ENCODE peak calls at places on chromosome 2, in four cellular contexts. One of them, this sample, is unnamed.

GRCh38 chr2:190105554-190105953 is 43.0 kb upstream of the MSTN start:
- DNase-seq in ELR: peak; percentile 47
- DNase-seq in stomach: no peak
- DNase-seq in T-helper 2 cell: no peak
- DNase-seq in this sample: no peak

GRCh38 chr2:115163572-115163971 is 721.1 kb downstream of the DPP10 start:
- DNase-seq in ELR: no peak
- DNase-seq in stomach: no peak
- DNase-seq in T-helper 2 cell: no peak
- DNase-seq in this sample: no peak

GRCh38 chr2:239769574-239770145 is 255.5 kb downstream of the NDUFA10 start:
- DNase-seq in ELR: no peak
- DNase-seq in stomach: no peak
- DNase-seq in T-helper 2 cell: no peak
- DNase-seq in this sample: no peak

GRCh38 chr2:230158468-230158867 is 61.3 kb downstream of the SP110 start:
- DNase-seq in ELR: no peak
- DNase-seq in stomach: no peak
- DNase-seq in T-helper 2 cell: no peak
- DNase-seq in this sample: no peak

GRCh38 chr2:216830346-216830745 is 29.5 kb downstream of the TNP1 start:
- DNase-seq in ELR: no peak
- DNase-seq in stomach: no peak
- DNase-seq in T-helper 2 cell: no peak
- DNase-seq in this sample: no peak

GRCh38 chr2:240146591-240147278 is 6.3 kb upstream of the OTOS start:
- DNase-seq in ELR: no peak
- DNase-seq in stomach: no peak
- DNase-seq in T-helper 2 cell: no peak
- DNase-seq in this sample: no peak

GRCh38 chr2:165697727-165698620 is 96.1 kb downstream of the GALNT3 start:
- DNase-seq in ELR: no peak
- DNase-seq in stomach: no peak
- DNase-seq in T-helper 2 cell: no peak
- DNase-seq in this sample: no peak

GRCh38 chr2:30265441-30266015 is 34.2 kb downstream of the LBH start:
- DNase-seq in ELR: peak; percentile 4
- DNase-seq in stomach: no peak
- DNase-seq in T-helper 2 cell: no peak
- DNase-seq in this sample: no peak